ENCODE peak calls at places on chromosomes 1 and 21, in ten cellular contexts. One of them, this sample, is unnamed.
A peak's percentile ranks its signal among the peaks of the same experiment; 100 is the strongest.

GRCh38 chr1:178945763-178946266 is 74.9 kb upstream of the ANGPTL1 start:
- DNase-seq in bronchial epithelial cell: no peak
- DNase-seq in foreskin fibroblast: peak; percentile 38
- DNase-seq in cardiac muscle cell: no peak
- DNase-seq in GM12865: no peak
- DNase-seq in H9: peak; percentile 60
- DNase-seq in GM13977: no peak
- DNase-seq in fibroblast of the aortic adventitia: no peak
- DNase-seq in upper lobe of right lung: no peak
- DNase-seq in left ventricle myocardium inferior: no peak
- DNase-seq in this sample: no peak

GRCh38 chr1:235075121-235075954 is 53.3 kb downstream of the TOMM20 start:
- DNase-seq in bronchial epithelial cell: peak; percentile 97
- DNase-seq in foreskin fibroblast: peak; percentile 92
- DNase-seq in cardiac muscle cell: no peak
- DNase-seq in GM12865: peak; percentile 96
- DNase-seq in H9: no peak
- DNase-seq in GM13977: peak; percentile 75
- DNase-seq in fibroblast of the aortic adventitia: peak; percentile 87
- DNase-seq in upper lobe of right lung: peak; percentile 88
- DNase-seq in left ventricle myocardium inferior: peak; percentile 74
- DNase-seq in this sample: peak; percentile 73

GRCh38 chr1:70044832-70045231 is 160.5 kb downstream of the LRRC40 start:
- DNase-seq in bronchial epithelial cell: peak; percentile 24
- DNase-seq in foreskin fibroblast: peak; percentile 79
- DNase-seq in cardiac muscle cell: no peak
- DNase-seq in GM12865: no peak
- DNase-seq in H9: no peak
- DNase-seq in GM13977: no peak
- DNase-seq in fibroblast of the aortic adventitia: peak; percentile 70
- DNase-seq in upper lobe of right lung: no peak
- DNase-seq in left ventricle myocardium inferior: no peak
- DNase-seq in this sample: no peak

GRCh38 chr1:228544021-228544850 is 57.1 kb downstream of the RNF187 start:
- DNase-seq in bronchial epithelial cell: peak; percentile 49
- DNase-seq in foreskin fibroblast: no peak
- DNase-seq in cardiac muscle cell: no peak
- DNase-seq in GM12865: no peak
- DNase-seq in H9: no peak
- DNase-seq in GM13977: no peak
- DNase-seq in fibroblast of the aortic adventitia: no peak
- DNase-seq in upper lobe of right lung: peak; percentile 17
- DNase-seq in left ventricle myocardium inferior: no peak
- DNase-seq in this sample: no peak

GRCh38 chr1:89631756-89632155 is 1.2 kb upstream of the LRRC8C start:
- DNase-seq in bronchial epithelial cell: no peak
- DNase-seq in foreskin fibroblast: no peak
- DNase-seq in cardiac muscle cell: peak; percentile 11
- DNase-seq in GM12865: no peak
- DNase-seq in H9: no peak
- DNase-seq in GM13977: no peak
- DNase-seq in fibroblast of the aortic adventitia: no peak
- DNase-seq in upper lobe of right lung: no peak
- DNase-seq in left ventricle myocardium inferior: no peak
- DNase-seq in this sample: no peak

GRCh38 chr1:23664837-23665795 is 26.5 kb upstream of the RPL11 start:
- DNase-seq in bronchial epithelial cell: peak; percentile 22
- DNase-seq in foreskin fibroblast: peak; percentile 28
- DNase-seq in cardiac muscle cell: peak; percentile 66
- DNase-seq in GM12865: peak; percentile 54
- DNase-seq in H9: no peak
- DNase-seq in GM13977: peak; percentile 50
- DNase-seq in fibroblast of the aortic adventitia: peak; percentile 56
- DNase-seq in upper lobe of right lung: no peak
- DNase-seq in left ventricle myocardium inferior: no peak
- DNase-seq in this sample: no peak

GRCh38 chr1:21932127-21932526 is 5.0 kb downstream of the HSPG2 start:
- DNase-seq in bronchial epithelial cell: peak; percentile 66
- DNase-seq in foreskin fibroblast: peak; percentile 91
- DNase-seq in cardiac muscle cell: no peak
- DNase-seq in GM12865: no peak
- DNase-seq in H9: no peak
- DNase-seq in GM13977: no peak
- DNase-seq in fibroblast of the aortic adventitia: peak; percentile 95
- DNase-seq in upper lobe of right lung: no peak
- DNase-seq in left ventricle myocardium inferior: no peak
- DNase-seq in this sample: no peak

GRCh38 chr1:204314893-204315735 is 44.6 kb downstream of the PLEKHA6 start:
- DNase-seq in bronchial epithelial cell: no peak
- DNase-seq in foreskin fibroblast: no peak
- DNase-seq in cardiac muscle cell: no peak
- DNase-seq in GM12865: no peak
- DNase-seq in H9: no peak
- DNase-seq in GM13977: no peak
- DNase-seq in fibroblast of the aortic adventitia: no peak
- DNase-seq in upper lobe of right lung: no peak
- DNase-seq in left ventricle myocardium inferior: no peak
- DNase-seq in this sample: no peak

GRCh38 chr1:71047635-71048607 is at the start of gene PTGER3:
- DNase-seq in bronchial epithelial cell: peak; percentile 12
- DNase-seq in foreskin fibroblast: peak; percentile 49
- DNase-seq in cardiac muscle cell: peak; percentile 86
- DNase-seq in GM12865: no peak
- DNase-seq in H9: peak; percentile 75
- DNase-seq in GM13977: peak; percentile 47
- DNase-seq in fibroblast of the aortic adventitia: no peak
- DNase-seq in upper lobe of right lung: peak; percentile 88
- DNase-seq in left ventricle myocardium inferior: peak; percentile 60
- DNase-seq in this sample: peak; percentile 54

GRCh38 chr1:93753766-93754763 is 72.4 kb upstream of the BCAR3 start:
- DNase-seq in bronchial epithelial cell: peak; percentile 94
- DNase-seq in foreskin fibroblast: peak; percentile 89
- DNase-seq in cardiac muscle cell: no peak
- DNase-seq in GM12865: no peak
- DNase-seq in H9: no peak
- DNase-seq in GM13977: no peak
- DNase-seq in fibroblast of the aortic adventitia: peak; percentile 100
- DNase-seq in upper lobe of right lung: no peak
- DNase-seq in left ventricle myocardium inferior: no peak
- DNase-seq in this sample: no peak

GRCh38 chr1:181112071-181112929 is 23.8 kb downstream of the IER5 start:
- DNase-seq in bronchial epithelial cell: peak; percentile 100
- DNase-seq in foreskin fibroblast: peak; percentile 99
- DNase-seq in cardiac muscle cell: no peak
- DNase-seq in GM12865: no peak
- DNase-seq in H9: no peak
- DNase-seq in GM13977: no peak
- DNase-seq in fibroblast of the aortic adventitia: peak; percentile 99
- DNase-seq in upper lobe of right lung: peak; percentile 84
- DNase-seq in left ventricle myocardium inferior: peak; percentile 67
- DNase-seq in this sample: no peak

GRCh38 chr1:77265180-77265579 is 16.6 kb upstream of the AK5 start:
- DNase-seq in bronchial epithelial cell: no peak
- DNase-seq in foreskin fibroblast: no peak
- DNase-seq in cardiac muscle cell: no peak
- DNase-seq in GM12865: no peak
- DNase-seq in H9: no peak
- DNase-seq in GM13977: no peak
- DNase-seq in fibroblast of the aortic adventitia: no peak
- DNase-seq in upper lobe of right lung: no peak
- DNase-seq in left ventricle myocardium inferior: no peak
- DNase-seq in this sample: no peak

GRCh38 chr1:1440941-1441888 is 5.7 kb downstream of the VWA1 start:
- DNase-seq in bronchial epithelial cell: no peak
- DNase-seq in foreskin fibroblast: peak; percentile 61
- DNase-seq in cardiac muscle cell: peak; percentile 72
- DNase-seq in GM12865: peak; percentile 60
- DNase-seq in H9: no peak
- DNase-seq in GM13977: peak; percentile 92
- DNase-seq in fibroblast of the aortic adventitia: peak; percentile 17
- DNase-seq in upper lobe of right lung: peak; percentile 80
- DNase-seq in left ventricle myocardium inferior: peak; percentile 43
- DNase-seq in this sample: peak; percentile 90

GRCh38 chr1:27526569-27527222 is 36.7 kb upstream of the WASF2 start:
- DNase-seq in bronchial epithelial cell: peak; percentile 46
- DNase-seq in foreskin fibroblast: no peak
- DNase-seq in cardiac muscle cell: no peak
- DNase-seq in GM12865: no peak
- DNase-seq in H9: no peak
- DNase-seq in GM13977: peak; percentile 73
- DNase-seq in fibroblast of the aortic adventitia: no peak
- DNase-seq in upper lobe of right lung: no peak
- DNase-seq in left ventricle myocardium inferior: no peak
- DNase-seq in this sample: peak; percentile 67

GRCh38 chr1:6141601-6142000 is 38.5 kb downstream of the CHD5 start:
- DNase-seq in bronchial epithelial cell: no peak
- DNase-seq in foreskin fibroblast: no peak
- DNase-seq in cardiac muscle cell: no peak
- DNase-seq in GM12865: peak; percentile 43
- DNase-seq in H9: peak; percentile 62
- DNase-seq in GM13977: peak; percentile 74
- DNase-seq in fibroblast of the aortic adventitia: no peak
- DNase-seq in upper lobe of right lung: no peak
- DNase-seq in left ventricle myocardium inferior: no peak
- DNase-seq in this sample: peak; percentile 73
- TF ChIP-seq CTCF in bronchial epithelial cell: no peak
- TF ChIP-seq CTCF in foreskin fibroblast: peak; percentile 6
- TF ChIP-seq CTCF in cardiac muscle cell: peak; percentile 8
- TF ChIP-seq CTCF in GM12865: peak; percentile 16
- TF ChIP-seq CTCF in H9: peak; percentile 66
- TF ChIP-seq CTCF in GM13977: peak; percentile 39
- TF ChIP-seq CTCF in fibroblast of the aortic adventitia: no peak
- TF ChIP-seq CTCF in upper lobe of right lung: no peak
- TF ChIP-seq CTCF in left ventricle myocardium inferior: no peak
- TF ChIP-seq CTCF in this sample: peak; percentile 22

GRCh38 chr21:35190201-35190701 is 141.1 kb upstream of the RUNX1 start:
- DNase-seq in bronchial epithelial cell: peak; percentile 95
- DNase-seq in foreskin fibroblast: peak; percentile 61
- DNase-seq in cardiac muscle cell: no peak
- DNase-seq in GM12865: peak; percentile 9
- DNase-seq in H9: no peak
- DNase-seq in GM13977: no peak
- DNase-seq in fibroblast of the aortic adventitia: peak; percentile 45
- DNase-seq in upper lobe of right lung: no peak
- DNase-seq in left ventricle myocardium inferior: no peak
- DNase-seq in this sample: no peak
- TF ChIP-seq CTCF in bronchial epithelial cell: no peak
- TF ChIP-seq CTCF in foreskin fibroblast: no peak
- TF ChIP-seq CTCF in cardiac muscle cell: no peak
- TF ChIP-seq CTCF in GM12865: no peak
- TF ChIP-seq CTCF in H9: no peak
- TF ChIP-seq CTCF in GM13977: no peak
- TF ChIP-seq CTCF in fibroblast of the aortic adventitia: no peak
- TF ChIP-seq CTCF in upper lobe of right lung: no peak
- TF ChIP-seq CTCF in left ventricle myocardium inferior: no peak
- TF ChIP-seq CTCF in this sample: no peak

GRCh38 chr1:246608616-246609376 is 42.5 kb downstream of the CNST start:
- DNase-seq in bronchial epithelial cell: peak; percentile 96
- DNase-seq in foreskin fibroblast: peak; percentile 95
- DNase-seq in cardiac muscle cell: no peak
- DNase-seq in GM12865: peak; percentile 52
- DNase-seq in H9: peak; percentile 31
- DNase-seq in GM13977: peak; percentile 42
- DNase-seq in fibroblast of the aortic adventitia: peak; percentile 83
- DNase-seq in upper lobe of right lung: peak; percentile 93
- DNase-seq in left ventricle myocardium inferior: peak; percentile 61
- DNase-seq in this sample: peak; percentile 37
- TF ChIP-seq CTCF in bronchial epithelial cell: peak; percentile 22
- TF ChIP-seq CTCF in foreskin fibroblast: peak; percentile 15
- TF ChIP-seq CTCF in cardiac muscle cell: peak; percentile 23
- TF ChIP-seq CTCF in GM12865: no peak
- TF ChIP-seq CTCF in H9: no peak
- TF ChIP-seq CTCF in GM13977: no peak
- TF ChIP-seq CTCF in fibroblast of the aortic adventitia: peak; percentile 30
- TF ChIP-seq CTCF in upper lobe of right lung: peak; percentile 37
- TF ChIP-seq CTCF in left ventricle myocardium inferior: peak; percentile 44
- TF ChIP-seq CTCF in this sample: no peak

DNA sequence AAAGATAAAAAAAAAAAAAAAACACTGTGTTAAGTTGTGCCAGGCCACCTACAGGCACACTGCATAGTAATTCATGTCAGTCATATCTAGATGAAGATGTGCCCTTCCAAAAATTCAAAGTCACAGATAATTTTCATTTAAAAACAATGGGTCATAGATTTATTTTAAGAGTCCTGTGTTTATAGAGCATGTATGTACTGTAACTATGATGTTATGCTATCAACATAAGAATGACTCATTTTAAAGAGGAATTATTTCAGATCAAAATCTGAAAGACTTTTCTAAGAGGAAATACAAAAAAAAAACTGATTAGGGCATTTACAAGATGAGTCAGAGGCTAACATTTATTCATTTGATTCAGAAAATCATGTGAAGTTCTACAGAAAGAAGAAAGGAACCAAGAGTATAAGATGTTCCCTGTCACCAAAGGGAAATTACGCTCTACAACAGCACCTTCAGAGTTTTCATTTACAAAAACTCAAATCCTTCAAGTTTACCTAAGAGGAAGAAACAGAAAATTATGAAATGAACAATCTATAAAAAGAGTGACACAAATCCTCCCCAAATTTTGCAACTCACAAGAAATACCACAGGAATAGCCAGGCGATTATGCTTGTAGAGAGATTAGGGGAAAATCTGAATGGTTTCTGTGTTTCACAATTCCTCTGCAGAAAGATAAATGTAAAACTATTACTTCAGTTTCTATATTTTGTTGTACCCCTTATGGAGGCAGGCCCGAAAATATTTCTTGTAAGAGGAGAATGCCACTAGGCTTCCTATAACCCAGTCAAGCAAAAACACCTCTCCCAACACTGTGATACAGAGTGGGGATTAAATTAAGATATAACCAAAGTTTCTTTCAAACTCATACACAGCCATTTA is 13.8 kb downstream of the TP53BP2 start:
- DNase-seq in bronchial epithelial cell: peak; percentile 82
- DNase-seq in foreskin fibroblast: peak; percentile 53
- DNase-seq in cardiac muscle cell: no peak
- DNase-seq in GM12865: no peak
- DNase-seq in H9: no peak
- DNase-seq in GM13977: no peak
- DNase-seq in fibroblast of the aortic adventitia: peak; percentile 82
- DNase-seq in upper lobe of right lung: no peak
- DNase-seq in left ventricle myocardium inferior: no peak
- DNase-seq in this sample: no peak
- TF ChIP-seq CTCF in bronchial epithelial cell: no peak
- TF ChIP-seq CTCF in foreskin fibroblast: no peak
- TF ChIP-seq CTCF in cardiac muscle cell: peak; percentile 5
- TF ChIP-seq CTCF in GM12865: no peak
- TF ChIP-seq CTCF in H9: no peak
- TF ChIP-seq CTCF in GM13977: no peak
- TF ChIP-seq CTCF in fibroblast of the aortic adventitia: peak; percentile 13
- TF ChIP-seq CTCF in upper lobe of right lung: no peak
- TF ChIP-seq CTCF in left ventricle myocardium inferior: no peak
- TF ChIP-seq CTCF in this sample: no peak

GRCh38 chr1:174726880-174727585 is 272.7 kb upstream of the CACYBP start:
- DNase-seq in bronchial epithelial cell: no peak
- DNase-seq in foreskin fibroblast: no peak
- DNase-seq in cardiac muscle cell: no peak
- DNase-seq in GM12865: no peak
- DNase-seq in H9: no peak
- DNase-seq in GM13977: no peak
- DNase-seq in fibroblast of the aortic adventitia: no peak
- DNase-seq in upper lobe of right lung: no peak
- DNase-seq in left ventricle myocardium inferior: no peak
- DNase-seq in this sample: no peak
- TF ChIP-seq CTCF in bronchial epithelial cell: no peak
- TF ChIP-seq CTCF in foreskin fibroblast: no peak
- TF ChIP-seq CTCF in cardiac muscle cell: no peak
- TF ChIP-seq CTCF in GM12865: no peak
- TF ChIP-seq CTCF in H9: no peak
- TF ChIP-seq CTCF in GM13977: no peak
- TF ChIP-seq CTCF in fibroblast of the aortic adventitia: peak; percentile 4
- TF ChIP-seq CTCF in upper lobe of right lung: no peak
- TF ChIP-seq CTCF in left ventricle myocardium inferior: no peak
- TF ChIP-seq CTCF in this sample: no peak

GRCh38 chr1:2554621-2555387 is 1.4 kb upstream of the TNFRSF14 start:
- DNase-seq in bronchial epithelial cell: no peak
- DNase-seq in foreskin fibroblast: peak; percentile 34
- DNase-seq in cardiac muscle cell: peak; percentile 40
- DNase-seq in GM12865: peak; percentile 74
- DNase-seq in H9: no peak
- DNase-seq in GM13977: peak; percentile 77
- DNase-seq in fibroblast of the aortic adventitia: no peak
- DNase-seq in upper lobe of right lung: no peak
- DNase-seq in left ventricle myocardium inferior: no peak
- DNase-seq in this sample: peak; percentile 76
- TF ChIP-seq CTCF in bronchial epithelial cell: peak; percentile 31
- TF ChIP-seq CTCF in foreskin fibroblast: peak; percentile 38
- TF ChIP-seq CTCF in cardiac muscle cell: peak; percentile 42
- TF ChIP-seq CTCF in GM12865: peak; percentile 76
- TF ChIP-seq CTCF in H9: peak; percentile 60
- TF ChIP-seq CTCF in GM13977: peak; percentile 89
- TF ChIP-seq CTCF in fibroblast of the aortic adventitia: peak; percentile 32
- TF ChIP-seq CTCF in upper lobe of right lung: peak; percentile 44
- TF ChIP-seq CTCF in left ventricle myocardium inferior: peak; percentile 57
- TF ChIP-seq CTCF in this sample: peak; percentile 69

This sample was measured in GM20000.